ENCODE peak calls at places on chromosomes 2 and 18, in seven cellular contexts. One of them, this sample, is unnamed.

GRCh38 chr2:140596447-140596846 is 1534.4 kb downstream of the LRP1B start:
- DNase-seq in adrenal gland: no peak
- DNase-seq in IMR-90: no peak
- DNase-seq in body of pancreas: no peak
- DNase-seq in right lobe of liver: no peak
- DNase-seq in uterus: no peak
- DNase-seq in GM12891: no peak
- DNase-seq in this sample: no peak

GRCh38 chr2:38862481-38862880 is 13.3 kb downstream of the DHX57 start:
- DNase-seq in adrenal gland: no peak
- DNase-seq in uterus: no peak
- DNase-seq in body of pancreas: no peak
- DNase-seq in IMR-90: no peak
- DNase-seq in right lobe of liver: no peak
- DNase-seq in GM12891: no peak
- DNase-seq in this sample: no peak

GRCh38 chr2:172231508-172231907 is 128.8 kb upstream of the DLX2 start:
- DNase-seq in body of pancreas: no peak
- DNase-seq in right lobe of liver: no peak
- DNase-seq in IMR-90: no peak
- DNase-seq in GM12891: no peak
- DNase-seq in uterus: no peak
- DNase-seq in adrenal gland: no peak
- DNase-seq in this sample: no peak

GRCh38 chr2:167944825-167945659 is 302.4 kb downstream of the STK39 start:
- DNase-seq in body of pancreas: no peak
- DNase-seq in GM12891: no peak
- DNase-seq in IMR-90: peak
- DNase-seq in right lobe of liver: no peak
- DNase-seq in uterus: no peak
- DNase-seq in adrenal gland: no peak
- DNase-seq in this sample: no peak

GRCh38 chr18:31516432-31516831 is 18.5 kb downstream of the DSG2 start:
- DNase-seq in GM12891: no peak
- DNase-seq in adrenal gland: no peak
- DNase-seq in body of pancreas: no peak
- DNase-seq in right lobe of liver: no peak
- DNase-seq in uterus: no peak
- DNase-seq in IMR-90: no peak
- DNase-seq in this sample: no peak

GRCh38 chr2:174764281-174765063 is at the start of gene CHRNA1:
- DNase-seq in uterus: no peak
- DNase-seq in GM12891: no peak
- DNase-seq in right lobe of liver: no peak
- DNase-seq in IMR-90: peak
- DNase-seq in body of pancreas: no peak
- DNase-seq in adrenal gland: no peak
- DNase-seq in this sample: no peak

GRCh38 chr2:236662231-236663160 is 92.9 kb downstream of the ACKR3 start:
- DNase-seq in adrenal gland: no peak
- DNase-seq in uterus: no peak
- DNase-seq in GM12891: no peak
- DNase-seq in body of pancreas: no peak
- DNase-seq in right lobe of liver: no peak
- DNase-seq in IMR-90: no peak
- DNase-seq in this sample: no peak

GRCh38 chr18:38033282-38033681 is 467.7 kb upstream of the CELF4 start:
- DNase-seq in uterus: no peak
- DNase-seq in GM12891: no peak
- DNase-seq in IMR-90: no peak
- DNase-seq in body of pancreas: no peak
- DNase-seq in adrenal gland: no peak
- DNase-seq in right lobe of liver: no peak
- DNase-seq in this sample: no peak

GRCh38 chr2:96143848-96144480 is 1.3 kb downstream of the DUSP2 start:
- DNase-seq in IMR-90: no peak
- DNase-seq in body of pancreas: no peak
- DNase-seq in adrenal gland: no peak
- DNase-seq in right lobe of liver: no peak
- DNase-seq in uterus: no peak
- DNase-seq in GM12891: no peak
- DNase-seq in this sample: peak

GRCh38 chr2:96143231-96143847 is 1.9 kb downstream of the DUSP2 start:
- DNase-seq in GM12891: no peak
- DNase-seq in adrenal gland: no peak
- DNase-seq in IMR-90: no peak
- DNase-seq in body of pancreas: no peak
- DNase-seq in right lobe of liver: no peak
- DNase-seq in uterus: no peak
- DNase-seq in this sample: no peak

GRCh38 chr2:96140941-96141623 is 2.8 kb upstream of the ASTL start:
- DNase-seq in GM12891: no peak
- DNase-seq in right lobe of liver: no peak
- DNase-seq in body of pancreas: no peak
- DNase-seq in adrenal gland: no peak
- DNase-seq in IMR-90: no peak
- DNase-seq in uterus: no peak
- DNase-seq in this sample: no peak

GRCh38 chr2:96144481-96145027 is 686 bp downstream of the DUSP2 start:
- DNase-seq in body of pancreas: peak
- DNase-seq in GM12891: no peak
- DNase-seq in adrenal gland: no peak
- DNase-seq in IMR-90: no peak
- DNase-seq in uterus: no peak
- DNase-seq in right lobe of liver: no peak
- DNase-seq in this sample: no peak

DNA sequence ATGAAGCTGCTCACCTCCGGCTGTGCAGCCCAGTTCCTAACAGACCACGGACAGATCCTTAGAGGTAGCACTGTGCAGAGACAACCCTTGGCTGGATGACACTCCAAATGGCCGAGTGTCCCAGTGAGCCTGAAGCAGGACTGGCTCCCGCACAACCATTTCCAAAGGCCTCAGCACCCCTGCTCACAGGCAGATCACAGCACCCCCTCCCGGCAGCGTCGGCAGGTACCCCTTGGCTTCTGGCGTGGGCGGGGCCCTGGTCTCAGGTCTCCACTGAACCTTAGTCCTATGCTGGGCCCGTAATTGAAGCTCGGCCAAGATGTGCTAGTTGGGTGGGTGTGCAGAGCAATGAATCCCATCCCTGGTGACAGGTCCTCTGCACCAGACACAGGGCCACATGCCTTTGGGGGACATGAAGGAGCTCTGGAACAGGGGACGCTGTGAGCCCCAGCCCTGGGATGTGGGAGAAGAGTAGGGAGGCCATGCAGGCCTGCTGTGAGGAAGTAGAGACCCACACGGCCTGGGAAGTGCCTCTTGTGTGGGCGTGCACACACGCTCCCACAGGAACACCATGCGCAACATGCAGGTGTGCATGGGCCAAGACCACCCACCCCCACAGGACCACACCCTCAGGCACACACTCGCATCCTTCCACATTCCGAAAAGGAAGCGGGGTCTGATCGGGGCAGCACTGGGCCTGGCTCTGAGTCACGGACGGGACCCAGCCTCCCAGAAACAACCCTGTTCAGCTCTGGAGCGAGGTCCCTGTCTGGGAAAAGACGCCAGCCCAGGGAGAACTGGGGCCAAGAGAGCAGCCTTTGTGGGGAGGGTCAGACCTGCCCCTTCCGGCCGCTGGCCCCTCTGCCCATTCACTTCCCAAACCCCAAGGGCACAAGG is 2.8 kb downstream of the DUSP2 start:
- DNase-seq in adrenal gland: no peak
- DNase-seq in right lobe of liver: no peak
- DNase-seq in body of pancreas: no peak
- DNase-seq in IMR-90: no peak
- DNase-seq in uterus: no peak
- DNase-seq in GM12891: no peak
- DNase-seq in this sample: no peak
- TF ChIP-seq POLR2A in adrenal gland: no peak
- TF ChIP-seq POLR2A in right lobe of liver: no peak
- TF ChIP-seq POLR2A in body of pancreas: no peak
- TF ChIP-seq POLR2A in IMR-90: peak
- TF ChIP-seq POLR2A in uterus: no peak
- TF ChIP-seq POLR2A in GM12891: peak
- TF ChIP-seq POLR2A in this sample: no peak

DNA sequence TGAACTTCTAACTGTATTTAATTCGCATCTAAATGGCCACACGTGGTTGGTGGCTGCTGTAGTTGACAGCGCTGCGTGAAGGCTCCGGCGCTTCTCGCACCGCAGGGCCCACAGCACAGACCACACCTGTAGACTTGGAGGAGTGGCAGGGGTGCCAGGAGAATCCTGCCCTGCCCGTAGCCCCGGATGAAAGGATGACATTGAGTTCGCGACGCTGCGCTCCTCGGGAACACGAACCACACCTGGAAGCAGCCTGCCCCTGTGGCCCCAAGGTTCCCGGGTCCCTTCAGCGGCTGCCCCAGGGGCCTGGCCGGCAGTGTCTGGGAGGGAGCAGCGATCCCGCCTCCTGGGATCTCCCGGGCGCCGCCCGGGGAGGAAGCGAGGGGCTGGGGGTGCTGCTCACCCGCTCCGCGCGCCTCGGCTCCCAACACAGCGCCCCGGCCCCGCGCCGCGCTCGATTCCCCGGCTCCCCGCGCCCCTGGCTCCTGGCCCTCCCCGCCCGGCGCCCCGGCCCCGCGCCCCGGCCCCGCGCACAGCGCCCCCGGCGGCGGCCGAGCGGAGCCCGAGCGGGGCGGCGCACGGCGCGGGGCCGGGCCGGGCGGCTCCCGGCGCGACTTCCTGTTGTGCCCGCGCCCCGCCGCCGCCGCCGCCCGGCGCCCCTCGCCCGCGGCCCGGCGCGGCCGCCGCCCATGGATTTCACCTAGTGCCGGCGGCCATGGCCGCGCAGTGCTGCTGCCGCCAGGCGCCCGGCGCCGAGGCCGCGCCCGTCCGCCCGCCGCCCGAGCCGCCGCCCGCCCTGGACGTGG is at the start of gene RNPEPL1:
- DNase-seq in adrenal gland: peak
- DNase-seq in GM12891: peak
- DNase-seq in right lobe of liver: peak
- DNase-seq in body of pancreas: peak
- DNase-seq in IMR-90: no peak
- DNase-seq in uterus: peak
- DNase-seq in this sample: peak
- TF ChIP-seq POLR2A in adrenal gland: peak
- TF ChIP-seq POLR2A in GM12891: no peak
- TF ChIP-seq POLR2A in right lobe of liver: no peak
- TF ChIP-seq POLR2A in body of pancreas: no peak
- TF ChIP-seq POLR2A in IMR-90: no peak
- TF ChIP-seq POLR2A in uterus: no peak
- TF ChIP-seq POLR2A in this sample: no peak

GRCh38 chr2:71453404-71454220 is at the start of gene DYSF:
- DNase-seq in right lobe of liver: peak
- DNase-seq in uterus: no peak
- DNase-seq in body of pancreas: peak
- DNase-seq in IMR-90: peak
- DNase-seq in GM12891: no peak
- DNase-seq in adrenal gland: peak
- DNase-seq in this sample: peak

GRCh38 chr2:71455741-71456569 is 2.6 kb downstream of the DYSF start:
- DNase-seq in adrenal gland: peak
- DNase-seq in IMR-90: no peak
- DNase-seq in GM12891: no peak
- DNase-seq in uterus: no peak
- DNase-seq in body of pancreas: no peak
- DNase-seq in right lobe of liver: peak
- DNase-seq in this sample: no peak

GRCh38 chr2:71455011-71455740 is 1.8 kb downstream of the DYSF start:
- DNase-seq in adrenal gland: peak
- DNase-seq in GM12891: no peak
- DNase-seq in uterus: no peak
- DNase-seq in IMR-90: no peak
- DNase-seq in right lobe of liver: no peak
- DNase-seq in body of pancreas: no peak
- DNase-seq in this sample: no peak

GRCh38 chr2:71452565-71452964 is 796 bp upstream of the DYSF start:
- DNase-seq in right lobe of liver: no peak
- DNase-seq in body of pancreas: no peak
- DNase-seq in adrenal gland: peak
- DNase-seq in IMR-90: peak
- DNase-seq in GM12891: no peak
- DNase-seq in uterus: no peak
- DNase-seq in this sample: no peak

DNA sequence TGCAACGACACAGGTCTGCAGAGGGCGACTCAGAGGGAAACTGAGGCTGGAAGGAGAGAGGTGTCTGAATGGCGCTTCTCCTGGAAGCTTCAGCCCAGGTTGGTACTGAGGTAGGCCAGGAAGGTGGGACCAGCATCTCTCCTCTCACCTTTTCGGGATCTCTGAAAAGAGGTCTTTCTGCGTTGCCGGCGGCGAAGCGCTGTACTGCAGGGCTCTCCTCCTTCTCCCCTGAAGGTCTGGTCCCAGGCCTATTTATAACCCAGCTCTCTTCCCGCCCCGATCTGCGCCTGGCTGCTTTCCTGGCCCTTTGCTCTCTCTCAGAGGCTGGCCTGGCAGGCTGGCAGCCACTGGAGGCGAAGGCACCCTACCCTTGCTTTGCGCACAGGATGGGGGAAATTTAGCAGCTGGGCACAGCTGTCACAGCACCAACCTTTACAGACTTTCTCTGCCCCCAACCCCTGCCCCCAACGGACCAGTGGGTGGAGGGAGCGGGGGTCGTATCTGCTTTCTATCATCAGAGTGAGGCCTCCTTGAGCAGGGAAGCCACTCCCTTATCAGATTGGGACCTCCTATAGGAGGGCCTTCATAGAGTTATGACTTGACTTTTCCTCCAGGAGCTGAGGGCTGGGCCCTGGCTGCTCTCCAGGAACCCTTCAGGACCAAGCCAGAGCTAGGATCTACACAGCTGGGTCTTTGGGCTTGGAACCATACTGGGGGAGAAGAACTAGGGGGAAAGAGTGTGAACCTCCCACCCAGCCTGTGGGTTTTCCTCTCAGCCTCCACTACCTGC is 1.1 kb downstream of the DYSF start:
- DNase-seq in GM12891: no peak
- DNase-seq in IMR-90: no peak
- DNase-seq in right lobe of liver: peak
- DNase-seq in adrenal gland: no peak
- DNase-seq in uterus: no peak
- DNase-seq in body of pancreas: no peak
- DNase-seq in this sample: no peak
- TF ChIP-seq POLR2A in GM12891: no peak
- TF ChIP-seq POLR2A in IMR-90: no peak
- TF ChIP-seq POLR2A in right lobe of liver: peak
- TF ChIP-seq POLR2A in adrenal gland: no peak
- TF ChIP-seq POLR2A in uterus: no peak
- TF ChIP-seq POLR2A in body of pancreas: no peak
- TF ChIP-seq POLR2A in this sample: no peak

DNA sequence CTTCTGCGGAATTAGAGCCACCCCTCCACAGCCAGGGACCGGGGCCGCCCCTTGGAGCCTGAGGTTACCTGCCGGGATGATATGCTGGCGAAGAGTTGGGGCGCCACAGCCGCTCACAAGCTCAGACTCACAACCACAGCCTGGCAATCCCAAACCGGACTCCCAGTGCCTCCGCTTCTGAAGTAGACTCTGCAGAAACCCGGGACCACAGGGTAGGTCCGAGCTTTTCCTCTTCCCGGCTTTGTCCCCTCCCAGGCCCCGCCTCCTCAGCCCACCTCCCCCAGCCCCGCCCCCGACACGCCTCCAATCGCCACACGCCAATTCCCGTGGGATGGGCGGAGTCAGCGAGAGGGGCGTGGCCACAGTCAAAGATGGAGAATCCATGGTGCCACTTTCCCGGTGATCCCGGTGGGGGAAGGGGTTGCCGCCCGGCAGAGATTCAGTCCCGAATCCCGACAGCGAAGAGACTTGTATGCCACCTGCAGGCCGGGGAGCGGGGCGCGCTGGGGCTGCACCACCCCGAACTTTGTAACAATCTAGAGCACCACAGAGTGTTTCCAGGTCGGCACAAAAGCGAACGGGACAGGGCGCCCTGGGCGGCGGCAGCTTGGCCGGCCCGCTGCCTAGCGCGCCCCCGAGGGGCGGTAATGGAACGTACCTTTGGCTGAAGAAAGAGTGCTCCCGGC is at the start of gene IDH1:
- DNase-seq in IMR-90: peak
- DNase-seq in adrenal gland: peak
- DNase-seq in right lobe of liver: peak
- DNase-seq in uterus: peak
- DNase-seq in body of pancreas: peak
- DNase-seq in GM12891: peak
- DNase-seq in this sample: peak
- TF ChIP-seq POLR2A in IMR-90: no peak
- TF ChIP-seq POLR2A in adrenal gland: peak
- TF ChIP-seq POLR2A in right lobe of liver: peak
- TF ChIP-seq POLR2A in uterus: no peak
- TF ChIP-seq POLR2A in body of pancreas: no peak
- TF ChIP-seq POLR2A in GM12891: no peak
- TF ChIP-seq POLR2A in this sample: no peak

This sample was measured in stomach.